ENCODE peak calls at places on chromosomes 6 and 20, in eight cellular contexts. Q is GM23338; N is effector CD4-positive, alpha-beta T cell; K is GOT3; X is stimulated activated CD8-positive, alpha-beta memory T cell treated with anti-CD3 and anti-CD28 coated beads, Interleukin-15, amount 100 ng/mL, for 4 hours; G is T-helper 17 cell; S is cardiac muscle cell; B is CD4-positive, alpha-beta T cell. U is an unnamed sample.

GRCh38 chr20:37915800-37916570 is 13.1 kb downstream of the VSTM2L start:
- DNase-seq in Q (peak), S (peak), X (no peak), N (no peak), B (no peak), K (no peak), G (no peak), U (no peak)

GRCh38 chr6:111591901-111592461 is 13.7 kb downstream of the TRAF3IP2 start:
- DNase-seq in N (no peak), S (no peak), G (no peak), X (no peak), B (no peak), Q (no peak), K (no peak), U (peak)

GRCh38 chr6:83891586-83891985 is 32.1 kb downstream of the CYB5R4 start:
- DNase-seq in Q (no peak), K (no peak), B (no peak), N (no peak), S (no peak), X (no peak), G (no peak), U (no peak)

GRCh38 chr6:152983637-152984386 is 971 bp upstream of the FBXO5 start:
- DNase-seq in N (peak), K (peak), B (peak), X (peak), S (peak), Q (peak), G (peak), U (peak)

GRCh38 chr6:159943101-159943632 is 25.7 kb upstream of the IGF2R start:
- DNase-seq in G (no peak), K (no peak), B (no peak), X (no peak), N (no peak), Q (no peak), S (no peak), U (peak)

GRCh38 chr20:43839793-43840199 is 74.9 kb upstream of the TOX2 start:
- DNase-seq in X (no peak), G (no peak), N (no peak), S (no peak), K (no peak), B (no peak), Q (no peak), U (no peak)

GRCh38 chr6:113734886-113735481 is 122.2 kb upstream of the MARCKS start:
- DNase-seq in N (no peak), K (no peak), X (no peak), B (no peak), Q (no peak), S (no peak), G (no peak), U (peak)

GRCh38 chr6:35370124-35370741 is 27.9 kb downstream of the PPARD start:
- DNase-seq in K (peak), X (peak), S (no peak), G (no peak), N (peak), Q (no peak), B (no peak), U (peak)

GRCh38 chr6:43873806-43874714 is 104.0 kb downstream of the VEGFA start:
- DNase-seq in G (no peak), Q (no peak), X (no peak), S (no peak), B (no peak), N (no peak), K (no peak), U (no peak)

GRCh38 chr6:33206864-33207568 is 1.3 kb upstream of the RING1 start:
- DNase-seq in Q (peak), G (no peak), B (no peak), S (no peak), N (no peak), X (no peak), K (no peak), U (peak)

U was measured in GM23248.